ENCODE peak calls at places on chromosomes 6 and 20, in nine cellular contexts. J is PC-9, N is endothelial cell of umbilical vein, X is IMR-90, D is neural progenitor cell, T is sigmoid colon, Q is uterus, K is heart left ventricle, H is astrocyte. W is an unnamed sample.

GRCh38 chr20:5608448-5609161 is 141.6 kb upstream of the SHLD1 start:
- DNase-seq in T (no peak), Q (no peak), K (no peak), J (no peak), N (peak; percentile 48), D (no peak), H (peak; percentile 31), X (peak; percentile 62), W (no peak)

GRCh38 chr6:31332637-31333602 is 24.1 kb downstream of the HLA-B start:
- DNase-seq in N (no peak), X (no peak), T (no peak), Q (no peak), D (no peak), J (no peak), H (no peak), K (no peak), W (no peak)

GRCh38 chr20:48767269-48767960 is 60.4 kb downstream of the PREX1 start:
- DNase-seq in H (no peak), K (no peak), J (no peak), D (no peak), Q (no peak), T (no peak), N (no peak), X (no peak), W (no peak)

GRCh38 chr6:139369068-139369467 is 5.4 kb downstream of the CITED2 start:
- DNase-seq in K (no peak), D (peak; percentile 79), J (peak; percentile 6), T (no peak), N (peak; percentile 12), H (peak; percentile 27), X (no peak), Q (no peak), W (no peak)

GRCh38 chr6:124870611-124871201 is 91.5 kb upstream of the RNF217 start:
- DNase-seq in N (peak; percentile 46), D (peak; percentile 43), K (no peak), X (peak; percentile 64), Q (no peak), T (no peak), H (peak; percentile 27), J (no peak), W (no peak)

GRCh38 chr20:4763776-4764525 is 42.2 kb downstream of the PRND start:
- DNase-seq in H (no peak), N (no peak), X (no peak), J (no peak), K (no peak), D (no peak), T (no peak), Q (no peak), W (no peak)

GRCh38 chr20:47710665-47711045 is 74.6 kb downstream of the SULF2 start:
- DNase-seq in H (no peak), Q (no peak), N (no peak), K (no peak), J (no peak), D (no peak), T (no peak), X (no peak), W (no peak)

GRCh38 chr6:121760640-121761213 is 325.3 kb downstream of the GJA1 start:
- DNase-seq in K (no peak), N (no peak), D (peak; percentile 48), T (no peak), Q (no peak), X (no peak), H (no peak), J (no peak), W (no peak)

GRCh38 chr20:19874328-19874727 is 116.3 kb downstream of the RIN2 start:
- DNase-seq in Q (no peak), X (no peak), K (no peak), H (no peak), T (no peak), J (no peak), N (no peak), D (no peak), W (no peak)

GRCh38 chr6:44505751-44506150 is 118.2 kb downstream of the CDC5L start:
- DNase-seq in T (no peak), X (no peak), H (no peak), D (no peak), K (no peak), N (no peak), Q (no peak), J (no peak), W (no peak)

GRCh38 chr6:74867286-74867685 is 338.6 kb downstream of the COL12A1 start:
- DNase-seq in N (no peak), J (no peak), D (no peak), K (no peak), X (no peak), H (peak; percentile 39), Q (no peak), T (no peak), W (no peak)

GRCh38 chr6:64084201-64084663 is 448.6 kb downstream of the PHF3 start:
- DNase-seq in K (no peak), H (no peak), T (no peak), N (no peak), X (no peak), J (no peak), D (peak; percentile 2), Q (no peak), W (no peak)

GRCh38 chr6:6085928-6086668 is 79.4 kb upstream of the NRN1 start:
- DNase-seq in T (no peak), N (no peak), K (no peak), J (no peak), H (no peak), Q (no peak), X (no peak), D (no peak), W (peak; percentile 14)

GRCh38 chr6:12528581-12529363 is 187.8 kb upstream of the PHACTR1 start:
- DNase-seq in J (no peak), T (no peak), N (peak; percentile 89), K (no peak), X (no peak), H (no peak), D (peak; percentile 22), Q (no peak), W (no peak)

GRCh38 chr20:3275966-3276365 is 37.0 kb upstream of the SLC4A11 start:
- DNase-seq in H (no peak), N (no peak), J (no peak), D (no peak), T (no peak), K (no peak), X (no peak), Q (no peak), W (no peak)
- H3K4me1 ChIP-seq in H (no peaks in the 10 kb centered on the region), N (no peaks in the 10 kb centered on the region), J (no peaks in the 10 kb centered on the region), D (no peaks in the 10 kb centered on the region), T (no peaks in the 10 kb centered on the region), K (peaks cover 14% of the 10 kb centered on the region), X (no peaks in the 10 kb centered on the region), Q (no peaks in the 10 kb centered on the region), W (peaks cover 4% of the 10 kb centered on the region)

DNA sequence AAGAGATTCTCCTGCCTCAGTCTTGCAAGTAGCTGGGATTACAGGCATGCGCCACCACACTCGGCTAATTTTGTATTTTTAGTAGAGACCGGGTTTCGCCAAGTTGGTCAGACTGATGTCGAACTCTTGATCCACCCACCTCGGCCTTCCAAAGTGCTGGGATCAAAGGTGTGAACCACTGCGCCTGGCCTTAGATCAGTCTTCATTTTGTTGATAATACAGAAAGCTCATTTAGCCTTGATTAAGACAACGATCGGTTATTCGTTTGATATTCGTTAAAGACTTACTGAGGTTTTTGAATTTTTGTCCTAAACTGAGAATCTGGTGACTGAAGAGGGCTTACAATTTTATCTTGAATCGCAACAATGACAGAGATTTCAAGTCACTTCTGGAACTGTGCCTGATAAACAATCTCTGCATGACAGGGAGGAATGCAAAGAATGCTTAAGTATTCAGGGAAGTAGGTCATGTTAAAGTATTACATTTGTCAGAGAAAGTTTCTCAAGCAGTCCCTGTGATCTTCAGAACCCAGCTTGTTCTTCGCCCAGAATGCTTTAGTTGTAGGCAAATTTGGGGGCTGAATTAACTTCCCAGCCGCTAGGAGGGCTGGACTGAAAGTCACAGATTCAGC is 14.8 kb downstream of the AKAP12 start:
- DNase-seq in J (no peak), K (no peak), H (peak; percentile 74), X (peak; percentile 33), Q (no peak), D (no peak), N (peak; percentile 46), T (no peak), W (no peak)
- H3K4me3 ChIP-seq in J (no peak overlapping the region), K (no peak overlapping the region), H (peak overlapping the region; percentile 16), X (no peak overlapping the region), Q (no peak overlapping the region), D (no peak overlapping the region), N (no peak overlapping the region), T (no peak overlapping the region), W (no peak overlapping the region)

DNA sequence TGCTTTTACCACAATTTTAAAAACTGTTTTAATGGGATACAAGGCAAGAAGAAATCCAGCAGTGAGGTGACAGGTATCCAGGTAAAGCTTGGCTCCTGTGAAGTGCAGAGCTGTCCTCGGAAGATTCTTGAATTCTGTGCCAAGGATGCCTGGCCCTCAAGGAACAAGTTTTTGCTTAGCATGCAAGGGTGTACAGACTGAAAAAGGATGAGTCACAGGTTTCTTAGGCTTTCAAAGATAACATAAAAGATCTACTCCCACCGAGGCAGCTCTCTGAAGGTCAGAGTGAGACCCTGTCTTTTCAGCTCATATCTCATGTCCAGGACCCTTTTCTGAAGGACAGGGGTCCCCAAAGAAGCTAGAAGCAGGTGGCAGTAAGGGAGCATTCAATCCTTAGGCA is 83.3 kb downstream of the CHD6 start:
- DNase-seq in J (no peak), H (peak; percentile 37), T (no peak), Q (no peak), D (no peak), K (no peak), N (no peak), X (peak; percentile 28), W (no peak)
- H3K4me1 ChIP-seq in J (no peaks in the 10 kb centered on the region), H (peaks cover 11% of the 10 kb centered on the region), T (no peaks in the 10 kb centered on the region), Q (no peaks in the 10 kb centered on the region), D (no peaks in the 10 kb centered on the region), K (no peaks in the 10 kb centered on the region), N (no peaks in the 10 kb centered on the region), X (peaks cover 9% of the 10 kb centered on the region), W (peaks cover 12% of the 10 kb centered on the region)

GRCh38 chr20:50931306-50932015 is at the start of gene ADNP:
- DNase-seq in T (peak; percentile 96), Q (peak; percentile 94), H (peak; percentile 91), N (peak; percentile 95), J (peak; percentile 89), D (peak; percentile 98), X (peak; percentile 86), K (peak; percentile 92), W (peak; percentile 94)

GRCh38 chr20:50931048-50931305 is 260 bp downstream of the ADNP start:
- DNase-seq in N (no peak), T (no peak), Q (no peak), D (no peak), H (no peak), J (no peak), X (no peak), K (no peak), W (no peak)

GRCh38 chr20:50930139-50931047 is 844 bp downstream of the ADNP start:
- DNase-seq in N (no peak), K (peak; percentile 68), J (peak; percentile 14), X (no peak), T (no peak), D (peak; percentile 64), H (no peak), Q (peak; percentile 23), W (peak; percentile 70)

GRCh38 chr20:50932881-50933280 is 1.6 kb upstream of the ADNP start:
- DNase-seq in J (no peak), N (no peak), Q (no peak), K (no peak), H (no peak), T (no peak), X (peak; percentile 64), D (no peak), W (no peak)

DNA sequence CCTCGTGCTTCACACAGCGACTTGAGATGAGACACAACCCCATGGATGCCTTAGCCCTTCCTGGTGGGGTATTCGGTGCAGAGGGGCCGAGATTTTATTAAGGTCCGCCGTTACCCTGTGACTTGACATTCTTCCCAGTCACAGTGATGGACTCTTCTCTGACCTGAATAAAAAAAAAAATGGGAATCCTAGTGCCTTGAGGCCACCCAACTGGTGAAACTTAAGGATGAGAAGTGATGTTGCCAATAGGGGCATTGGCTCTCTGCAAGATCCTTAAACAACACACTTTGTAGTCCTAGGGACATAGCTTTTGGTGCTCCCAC is 740 bp upstream of the ADNP start:
- DNase-seq in N (peak; percentile 22), D (no peak), H (no peak), T (no peak), J (no peak), K (no peak), Q (no peak), X (no peak), W (no peak)
- H3K4me3 ChIP-seq in N (no peak overlapping the region), D (peak overlapping the region; percentile 49), H (no peak overlapping the region), T (peak overlapping the region; percentile 85), J (peak overlapping the region; percentile 72), K (peak overlapping the region; percentile 70), Q (peak overlapping the region; percentile 59), X (no peak overlapping the region), W (peak overlapping the region; percentile 74)

W was measured in psoas muscle.